ENCODE peak calls at places on chromosomes 11 and 22, in eight cellular contexts. One of them, this sample, is unnamed.

GRCh38 chr11:9285850-9286587 is 20.9 kb upstream of the DENND5A start:
- DNase-seq in A673: no peak
- DNase-seq in LHCN-M2: no peak
- DNase-seq in AG09319: no peak
- DNase-seq in left colon: no peak
- DNase-seq in stimulated activated CD4-positive, alpha-beta T cell treated with anti-CD3 and anti-CD28 coated beads, Interleukin-4, amount 100 ng/mL, for 48 hours: no peak
- DNase-seq in HEK293T: no peak
- DNase-seq in colonic mucosa: no peak
- DNase-seq in this sample: no peak

GRCh38 chr11:68099474-68100405 is 21.4 kb downstream of the CHKA start:
- DNase-seq in AG09319: no peak
- DNase-seq in HEK293T: no peak
- DNase-seq in LHCN-M2: no peak
- DNase-seq in A673: no peak
- DNase-seq in left colon: peak
- DNase-seq in colonic mucosa: peak
- DNase-seq in stimulated activated CD4-positive, alpha-beta T cell treated with anti-CD3 and anti-CD28 coated beads, Interleukin-4, amount 100 ng/mL, for 48 hours: no peak
- DNase-seq in this sample: no peak

GRCh38 chr11:79195209-79195608 is 245.6 kb downstream of the TENM4 start:
- DNase-seq in stimulated activated CD4-positive, alpha-beta T cell treated with anti-CD3 and anti-CD28 coated beads, Interleukin-4, amount 100 ng/mL, for 48 hours: no peak
- DNase-seq in AG09319: no peak
- DNase-seq in HEK293T: no peak
- DNase-seq in A673: no peak
- DNase-seq in left colon: no peak
- DNase-seq in colonic mucosa: no peak
- DNase-seq in LHCN-M2: no peak
- DNase-seq in this sample: no peak

GRCh38 chr22:43467171-43467570 is 55.4 kb downstream of the MPPED1 start:
- DNase-seq in stimulated activated CD4-positive, alpha-beta T cell treated with anti-CD3 and anti-CD28 coated beads, Interleukin-4, amount 100 ng/mL, for 48 hours: no peak
- DNase-seq in left colon: no peak
- DNase-seq in AG09319: no peak
- DNase-seq in HEK293T: no peak
- DNase-seq in A673: no peak
- DNase-seq in LHCN-M2: no peak
- DNase-seq in colonic mucosa: no peak
- DNase-seq in this sample: no peak

GRCh38 chr22:50189184-50189848 is 3.6 kb downstream of the TRABD start:
- DNase-seq in A673: no peak
- DNase-seq in colonic mucosa: peak
- DNase-seq in left colon: peak
- DNase-seq in AG09319: no peak
- DNase-seq in stimulated activated CD4-positive, alpha-beta T cell treated with anti-CD3 and anti-CD28 coated beads, Interleukin-4, amount 100 ng/mL, for 48 hours: no peak
- DNase-seq in LHCN-M2: no peak
- DNase-seq in HEK293T: no peak
- DNase-seq in this sample: no peak

GRCh38 chr11:41659990-41660389 is 200.5 kb upstream of the LRRC4C start:
- DNase-seq in stimulated activated CD4-positive, alpha-beta T cell treated with anti-CD3 and anti-CD28 coated beads, Interleukin-4, amount 100 ng/mL, for 48 hours: no peak
- DNase-seq in AG09319: no peak
- DNase-seq in HEK293T: no peak
- DNase-seq in colonic mucosa: no peak
- DNase-seq in left colon: no peak
- DNase-seq in LHCN-M2: no peak
- DNase-seq in A673: peak
- DNase-seq in this sample: no peak

GRCh38 chr11:14012836-14013235 is 50.3 kb downstream of the SPON1 start:
- DNase-seq in LHCN-M2: peak
- DNase-seq in HEK293T: no peak
- DNase-seq in A673: no peak
- DNase-seq in left colon: no peak
- DNase-seq in AG09319: no peak
- DNase-seq in colonic mucosa: no peak
- DNase-seq in stimulated activated CD4-positive, alpha-beta T cell treated with anti-CD3 and anti-CD28 coated beads, Interleukin-4, amount 100 ng/mL, for 48 hours: no peak
- DNase-seq in this sample: no peak

GRCh38 chr11:57547854-57548377 is 10.5 kb downstream of the SMTNL1 start:
- DNase-seq in HEK293T: no peak
- DNase-seq in colonic mucosa: no peak
- DNase-seq in A673: no peak
- DNase-seq in AG09319: no peak
- DNase-seq in LHCN-M2: no peak
- DNase-seq in stimulated activated CD4-positive, alpha-beta T cell treated with anti-CD3 and anti-CD28 coated beads, Interleukin-4, amount 100 ng/mL, for 48 hours: no peak
- DNase-seq in left colon: no peak
- DNase-seq in this sample: no peak

GRCh38 chr22:28329582-28330073 is 350.0 kb downstream of the TTC28 start:
- DNase-seq in HEK293T: no peak
- DNase-seq in left colon: no peak
- DNase-seq in colonic mucosa: no peak
- DNase-seq in AG09319: no peak
- DNase-seq in LHCN-M2: no peak
- DNase-seq in stimulated activated CD4-positive, alpha-beta T cell treated with anti-CD3 and anti-CD28 coated beads, Interleukin-4, amount 100 ng/mL, for 48 hours: no peak
- DNase-seq in A673: peak
- DNase-seq in this sample: peak

GRCh38 chr22:28925916-28926315 is 42.5 kb downstream of the ZNRF3 start:
- DNase-seq in A673: no peak
- DNase-seq in LHCN-M2: no peak
- DNase-seq in stimulated activated CD4-positive, alpha-beta T cell treated with anti-CD3 and anti-CD28 coated beads, Interleukin-4, amount 100 ng/mL, for 48 hours: no peak
- DNase-seq in HEK293T: no peak
- DNase-seq in left colon: no peak
- DNase-seq in colonic mucosa: no peak
- DNase-seq in AG09319: no peak
- DNase-seq in this sample: no peak

GRCh38 chr22:22884010-22884887 is 3.4 kb upstream of the IGLL5 start:
- DNase-seq in LHCN-M2: peak
- DNase-seq in A673: peak
- DNase-seq in AG09319: peak
- DNase-seq in colonic mucosa: peak
- DNase-seq in stimulated activated CD4-positive, alpha-beta T cell treated with anti-CD3 and anti-CD28 coated beads, Interleukin-4, amount 100 ng/mL, for 48 hours: peak
- DNase-seq in HEK293T: peak
- DNase-seq in left colon: peak
- DNase-seq in this sample: no peak